ENCODE peak calls at places on chromosomes 3 and 15, in five cellular contexts. One of them, this sample, is unnamed.

GRCh38 chr15:72342385-72342784 is 22.4 kb upstream of the CELF6 start:
- DNase-seq in type B pancreatic cell: no peak
- DNase-seq in K562: no peak
- DNase-seq in activated B cell treated with CpG ODN at 0.5 μM for 24 hours: no peak
- DNase-seq in colonic mucosa: no peak
- DNase-seq in this sample: no peak

GRCh38 chr3:172913911-172914730 is 163.6 kb downstream of the ECT2 start:
- DNase-seq in type B pancreatic cell: no peak
- DNase-seq in K562: no peak
- DNase-seq in activated B cell treated with CpG ODN at 0.5 μM for 24 hours: no peak
- DNase-seq in colonic mucosa: no peak
- DNase-seq in this sample: no peak

GRCh38 chr3:22861426-22861825 is 341.7 kb upstream of the UBE2E2 start:
- DNase-seq in type B pancreatic cell: no peak
- DNase-seq in K562: no peak
- DNase-seq in activated B cell treated with CpG ODN at 0.5 μM for 24 hours: no peak
- DNase-seq in colonic mucosa: no peak
- DNase-seq in this sample: no peak

GRCh38 chr3:33980252-33980651 is 181.8 kb downstream of the PDCD6IP start:
- DNase-seq in type B pancreatic cell: no peak
- DNase-seq in K562: no peak
- DNase-seq in activated B cell treated with CpG ODN at 0.5 μM for 24 hours: no peak
- DNase-seq in colonic mucosa: no peak
- DNase-seq in this sample: peak

GRCh38 chr15:64430000-64430735 is 30.2 kb upstream of the ZNF609 start:
- DNase-seq in type B pancreatic cell: no peak
- DNase-seq in K562: peak
- DNase-seq in activated B cell treated with CpG ODN at 0.5 μM for 24 hours: no peak
- DNase-seq in colonic mucosa: peak
- DNase-seq in this sample: peak

GRCh38 chr15:78162038-78162437 is 12.9 kb downstream of the IDH3A start:
- DNase-seq in type B pancreatic cell: no peak
- DNase-seq in K562: no peak
- DNase-seq in activated B cell treated with CpG ODN at 0.5 μM for 24 hours: no peak
- DNase-seq in colonic mucosa: no peak
- DNase-seq in this sample: no peak

GRCh38 chr15:56467626-56468025 is 2.7 kb upstream of the MNS1 start:
- DNase-seq in type B pancreatic cell: no peak
- DNase-seq in K562: no peak
- DNase-seq in activated B cell treated with CpG ODN at 0.5 μM for 24 hours: no peak
- DNase-seq in colonic mucosa: no peak
- DNase-seq in this sample: no peak

GRCh38 chr3:51099794-51100542 is 285.1 kb upstream of the MANF start:
- DNase-seq in type B pancreatic cell: no peak
- DNase-seq in K562: peak
- DNase-seq in activated B cell treated with CpG ODN at 0.5 μM for 24 hours: no peak
- DNase-seq in colonic mucosa: peak
- DNase-seq in this sample: peak

GRCh38 chr15:44711089-44711355 is at the start of gene PATL2:
- DNase-seq in type B pancreatic cell: no peak
- DNase-seq in K562: no peak
- DNase-seq in activated B cell treated with CpG ODN at 0.5 μM for 24 hours: no peak
- DNase-seq in colonic mucosa: no peak
- DNase-seq in this sample: no peak

GRCh38 chr15:44712108-44713005 is 1.0 kb downstream of the B2M start:
- DNase-seq in type B pancreatic cell: no peak
- DNase-seq in K562: no peak
- DNase-seq in activated B cell treated with CpG ODN at 0.5 μM for 24 hours: no peak
- DNase-seq in colonic mucosa: peak
- DNase-seq in this sample: peak

GRCh38 chr15:44711356-44712107 is at the start of gene B2M:
- DNase-seq in type B pancreatic cell: peak
- DNase-seq in K562: peak
- DNase-seq in activated B cell treated with CpG ODN at 0.5 μM for 24 hours: peak
- DNase-seq in colonic mucosa: peak
- DNase-seq in this sample: peak

GRCh38 chr15:44713006-44713966 is 2.0 kb downstream of the B2M start:
- DNase-seq in type B pancreatic cell: no peak
- DNase-seq in K562: peak
- DNase-seq in activated B cell treated with CpG ODN at 0.5 μM for 24 hours: no peak
- DNase-seq in colonic mucosa: no peak
- DNase-seq in this sample: peak

DNA sequence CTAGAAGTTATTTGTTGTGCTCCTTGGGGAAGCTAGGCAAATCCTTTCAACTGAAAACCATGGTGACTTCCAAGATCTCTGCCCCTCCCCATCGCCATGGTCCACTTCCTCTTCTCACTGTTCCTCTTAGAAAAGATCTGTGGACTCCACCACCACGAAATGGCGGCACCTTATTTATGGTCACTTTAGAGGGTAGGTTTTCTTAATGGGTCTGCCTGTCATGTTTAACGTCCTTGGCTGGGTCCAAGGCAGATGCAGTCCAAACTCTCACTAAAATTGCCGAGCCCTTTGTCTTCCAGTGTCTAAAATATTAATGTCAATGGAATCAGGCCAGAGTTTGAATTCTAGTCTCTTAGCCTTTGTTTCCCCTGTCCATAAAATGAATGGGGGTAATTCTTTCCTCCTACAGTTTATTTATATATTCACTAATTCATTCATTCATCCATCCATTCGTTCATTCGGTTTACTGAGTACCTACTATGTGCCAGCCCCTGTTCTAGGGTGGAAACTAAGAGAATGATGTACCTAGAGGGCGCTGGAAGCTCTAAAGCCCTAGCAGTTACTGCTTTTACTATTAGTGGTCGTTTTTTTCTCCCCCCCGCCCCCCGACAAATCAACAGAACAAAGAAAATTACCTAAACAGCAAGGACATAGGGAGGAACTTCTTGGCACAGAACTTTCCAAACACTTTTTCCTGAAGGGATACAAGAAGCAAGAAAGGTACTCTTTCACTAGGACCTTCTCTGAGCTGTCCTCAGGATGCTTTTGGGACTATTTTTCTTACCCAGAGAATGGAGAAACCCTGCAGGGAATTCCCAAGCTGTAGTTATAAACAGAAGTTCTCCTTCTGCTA is 661 bp downstream of the PATL2 start:
- DNase-seq in type B pancreatic cell: no peak
- DNase-seq in K562: peak
- DNase-seq in activated B cell treated with CpG ODN at 0.5 μM for 24 hours: peak
- DNase-seq in colonic mucosa: peak
- DNase-seq in this sample: no peak
- TF ChIP-seq CTCF in type B pancreatic cell: peak
- TF ChIP-seq CTCF in K562: peak
- TF ChIP-seq CTCF in activated B cell treated with CpG ODN at 0.5 μM for 24 hours: no peak
- TF ChIP-seq CTCF in colonic mucosa: no peak
- TF ChIP-seq CTCF in this sample: peak

DNA sequence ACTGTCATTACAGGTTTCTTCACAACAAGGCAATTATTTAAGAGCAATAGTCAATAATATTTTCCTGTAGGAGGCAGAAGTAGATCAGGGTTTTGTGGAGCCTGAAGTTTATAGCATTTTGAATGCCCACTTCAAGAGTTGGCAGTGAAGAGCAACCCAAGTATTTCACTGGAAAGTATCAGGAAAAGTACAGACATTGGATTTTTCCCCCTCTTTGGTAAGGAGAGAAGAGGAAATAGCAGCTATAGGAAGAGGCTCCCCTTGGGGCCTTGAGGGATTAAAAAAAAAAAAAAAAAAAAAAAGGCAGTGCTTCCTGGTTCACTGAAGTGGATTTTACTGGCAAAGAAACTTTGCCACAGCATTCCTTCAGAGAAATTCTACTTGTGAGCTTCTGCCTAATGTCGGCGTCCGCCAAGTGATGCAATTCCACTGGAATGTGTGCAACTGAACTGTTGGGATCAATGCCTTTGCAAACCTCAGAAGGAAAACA is 5.7 kb upstream of the CNTN6 start:
- DNase-seq in type B pancreatic cell: no peak
- DNase-seq in K562: no peak
- DNase-seq in activated B cell treated with CpG ODN at 0.5 μM for 24 hours: no peak
- DNase-seq in colonic mucosa: no peak
- DNase-seq in this sample: peak
- TF ChIP-seq CTCF in type B pancreatic cell: peak
- TF ChIP-seq CTCF in K562: no peak
- TF ChIP-seq CTCF in activated B cell treated with CpG ODN at 0.5 μM for 24 hours: no peak
- TF ChIP-seq CTCF in colonic mucosa: no peak
- TF ChIP-seq CTCF in this sample: no peak

DNA sequence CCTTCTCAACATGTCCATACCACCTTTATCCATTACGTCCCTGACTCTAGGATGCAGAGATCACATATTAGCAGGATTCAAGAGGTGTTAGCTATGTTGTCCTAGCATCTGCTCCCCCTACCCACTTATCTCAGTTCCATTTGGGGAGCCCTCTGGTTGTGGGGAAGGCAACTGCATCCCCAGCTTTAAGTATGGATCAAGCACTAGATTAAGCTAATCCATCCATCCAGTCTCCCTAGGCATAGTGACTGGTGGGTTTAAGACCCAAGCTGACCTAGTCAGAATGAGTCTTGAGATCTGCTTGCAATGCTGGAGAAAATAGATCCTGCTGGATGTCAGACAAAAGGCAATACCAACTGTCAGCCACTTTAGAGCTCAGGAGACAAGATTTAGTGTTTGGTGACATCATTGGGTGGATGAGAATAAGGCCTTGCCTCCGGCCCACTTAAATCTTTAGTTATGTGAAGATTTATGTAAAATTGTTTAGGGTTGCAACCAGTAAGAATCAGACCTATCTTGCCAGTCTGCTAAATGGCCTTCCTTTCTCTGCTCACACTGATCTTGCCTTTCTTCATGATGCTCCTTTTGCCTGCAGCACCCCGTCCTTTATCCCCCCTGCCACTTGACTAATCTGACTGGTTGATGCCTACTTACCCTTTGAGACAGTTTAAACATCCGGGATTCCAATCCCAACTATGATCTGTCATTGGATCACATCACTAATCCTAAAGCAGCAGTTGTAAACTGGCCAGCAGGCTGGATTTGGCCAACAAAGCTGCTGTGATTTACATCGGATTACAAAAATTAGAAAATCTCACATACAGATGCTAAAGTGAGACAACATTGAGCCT is 2.1 kb upstream of the ISY1 start:
- DNase-seq in type B pancreatic cell: no peak
- DNase-seq in K562: peak
- DNase-seq in activated B cell treated with CpG ODN at 0.5 μM for 24 hours: no peak
- DNase-seq in colonic mucosa: no peak
- DNase-seq in this sample: no peak
- TF ChIP-seq CTCF in type B pancreatic cell: peak
- TF ChIP-seq CTCF in K562: peak
- TF ChIP-seq CTCF in activated B cell treated with CpG ODN at 0.5 μM for 24 hours: no peak
- TF ChIP-seq CTCF in colonic mucosa: no peak
- TF ChIP-seq CTCF in this sample: peak

DNA sequence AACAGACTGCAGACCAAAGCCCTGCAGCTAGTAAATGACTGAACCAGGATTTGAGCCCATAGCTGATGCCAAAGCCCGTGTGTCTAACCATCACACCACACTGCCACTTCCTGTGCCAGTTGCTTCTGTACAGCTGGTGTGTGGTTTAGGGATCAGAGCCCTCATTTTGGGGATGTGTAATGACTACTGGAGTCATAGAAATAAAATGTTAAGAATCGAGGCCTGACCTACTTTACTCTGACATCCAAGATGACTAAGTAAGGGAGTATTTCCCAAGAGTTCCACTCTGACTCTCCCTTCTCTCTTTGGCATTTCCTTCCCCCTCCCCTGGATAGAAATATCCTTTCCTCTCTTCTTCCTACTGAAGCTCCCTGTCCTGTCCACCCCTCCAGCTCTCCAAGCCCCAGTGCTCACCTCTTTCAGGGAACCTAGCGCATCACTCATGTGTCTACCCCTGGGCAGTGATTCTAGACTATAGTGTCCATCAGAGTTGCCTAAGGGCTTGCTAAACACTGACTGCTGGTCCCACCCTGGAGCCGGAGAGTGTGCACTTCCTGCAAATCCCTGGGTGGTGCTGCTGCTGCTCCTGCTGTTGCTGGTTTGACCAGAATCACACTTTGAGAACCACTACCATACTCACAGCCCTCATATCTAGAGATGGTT is 53.8 kb downstream of the MGLL start:
- DNase-seq in type B pancreatic cell: no peak
- DNase-seq in K562: no peak
- DNase-seq in activated B cell treated with CpG ODN at 0.5 μM for 24 hours: no peak
- DNase-seq in colonic mucosa: no peak
- DNase-seq in this sample: peak
- TF ChIP-seq CTCF in type B pancreatic cell: no peak
- TF ChIP-seq CTCF in K562: no peak
- TF ChIP-seq CTCF in activated B cell treated with CpG ODN at 0.5 μM for 24 hours: no peak
- TF ChIP-seq CTCF in colonic mucosa: no peak
- TF ChIP-seq CTCF in this sample: peak

GRCh38 chr3:74883690-74884089 is 269.2 kb upstream of the CNTN3 start:
- DNase-seq in type B pancreatic cell: no peak
- DNase-seq in K562: no peak
- DNase-seq in activated B cell treated with CpG ODN at 0.5 μM for 24 hours: no peak
- DNase-seq in colonic mucosa: no peak
- DNase-seq in this sample: peak
- TF ChIP-seq CTCF in type B pancreatic cell: peak
- TF ChIP-seq CTCF in K562: no peak
- TF ChIP-seq CTCF in activated B cell treated with CpG ODN at 0.5 μM for 24 hours: no peak
- TF ChIP-seq CTCF in colonic mucosa: no peak
- TF ChIP-seq CTCF in this sample: peak

DNA sequence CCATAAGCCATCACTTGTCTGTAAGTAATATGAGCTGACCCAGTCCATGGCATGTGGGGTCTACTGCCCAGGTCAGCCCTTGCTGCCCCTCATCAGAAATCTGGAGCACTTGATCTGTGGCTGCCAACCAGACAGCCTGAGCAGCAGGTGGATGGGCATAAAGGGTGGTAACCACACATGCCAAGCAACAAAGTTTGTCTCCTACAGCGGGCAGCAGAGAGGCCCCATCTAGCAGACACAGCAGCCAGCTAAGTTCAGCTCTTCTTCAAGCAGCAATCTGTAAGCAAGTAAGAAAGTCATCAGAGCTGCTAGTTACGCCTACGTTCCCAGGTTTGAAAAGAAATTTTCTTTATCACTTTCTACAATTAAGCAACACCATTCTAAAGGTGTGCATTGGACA is 27.9 kb downstream of the CHCHD4 start:
- DNase-seq in type B pancreatic cell: no peak
- DNase-seq in K562: no peak
- DNase-seq in activated B cell treated with CpG ODN at 0.5 μM for 24 hours: no peak
- DNase-seq in colonic mucosa: no peak
- DNase-seq in this sample: no peak
- TF ChIP-seq CTCF in type B pancreatic cell: no peak
- TF ChIP-seq CTCF in K562: no peak
- TF ChIP-seq CTCF in activated B cell treated with CpG ODN at 0.5 μM for 24 hours: no peak
- TF ChIP-seq CTCF in colonic mucosa: no peak
- TF ChIP-seq CTCF in this sample: peak

GRCh38 chr3:170410428-170411029 is 8.1 kb upstream of the CLDN11 start:
- DNase-seq in type B pancreatic cell: no peak
- DNase-seq in K562: no peak
- DNase-seq in activated B cell treated with CpG ODN at 0.5 μM for 24 hours: no peak
- DNase-seq in colonic mucosa: no peak
- DNase-seq in this sample: no peak
- TF ChIP-seq CTCF in type B pancreatic cell: peak
- TF ChIP-seq CTCF in K562: peak
- TF ChIP-seq CTCF in activated B cell treated with CpG ODN at 0.5 μM for 24 hours: no peak
- TF ChIP-seq CTCF in colonic mucosa: peak
- TF ChIP-seq CTCF in this sample: peak